ENCODE peak calls at places on chromosomes 5 and 9, in nine cellular contexts. G, A, U, T, K, Z, E, F and O are unnamed samples.

GRCh38 chr5:7897014-7897600 is 28.2 kb downstream of the MTRR start:
- DNase-seq in F (no peak), E (peak), G (peak), Z (no peak), K (peak), A (peak), U (no peak), T (peak), O (peak)

GRCh38 chr9:85610074-85610855 is 131.5 kb downstream of the AGTPBP1 start:
- DNase-seq in Z (no peak), T (peak), U (no peak), E (peak), K (peak), A (no peak), F (peak), G (peak), O (peak)

GRCh38 chr5:93209476-93209875 is 371.5 kb downstream of the NR2F1-AS1 start:
- DNase-seq in K (no peak), G (no peak), Z (no peak), F (no peak), E (no peak), A (no peak), T (no peak), U (no peak), O (no peak)

GRCh38 chr9:136052991-136053756 is 41.9 kb downstream of the NACC2 start:
- DNase-seq in K (no peak), T (peak), F (no peak), U (no peak), G (peak), A (no peak), E (no peak), Z (peak), O (no peak)

GRCh38 chr9:4887556-4887955 is 94.8 kb downstream of the RCL1 start:
- DNase-seq in F (no peak), K (no peak), T (no peak), U (no peak), A (no peak), G (no peak), Z (no peak), E (no peak), O (no peak)

GRCh38 chr5:41852293-41852692 is 17.9 kb downstream of the OXCT1 start:
- DNase-seq in A (no peak), F (no peak), K (no peak), E (no peak), T (no peak), U (no peak), Z (no peak), G (no peak), O (no peak)

GRCh38 chr5:81787843-81788242 is 36.9 kb upstream of the SSBP2 start:
- DNase-seq in T (no peak), G (no peak), Z (peak), F (peak), E (no peak), K (no peak), A (no peak), U (no peak), O (peak)

GRCh38 chr5:72378636-72379289 is 58.6 kb downstream of the PTCD2 start:
- DNase-seq in Z (no peak), A (no peak), K (peak), F (no peak), T (peak), E (no peak), G (no peak), U (no peak), O (no peak)

GRCh38 chr9:124452841-124453585 is 2.8 kb downstream of the ADGRD2 start:
- DNase-seq in T (no peak), F (no peak), Z (no peak), E (no peak), K (no peak), G (no peak), U (no peak), A (no peak), O (no peak)

GRCh38 chr9:126326228-126327015 is at the start of gene MVB12B:
- DNase-seq in G (peak), T (peak), E (peak), U (peak), Z (no peak), A (peak), F (no peak), K (peak), O (no peak)

GRCh38 chr5:9515451-9515850 is 30.4 kb downstream of the SEMA5A start:
- DNase-seq in U (no peak), F (no peak), G (no peak), Z (no peak), E (no peak), T (no peak), K (no peak), A (no peak), O (no peak)

GRCh38 chr9:82535432-82535998 is 527.4 kb downstream of the RASEF start:
- DNase-seq in A (no peak), U (no peak), K (no peak), G (no peak), T (no peak), E (no peak), F (no peak), Z (no peak), O (no peak)

GRCh38 chr5:151647320-151647861 is 39.3 kb downstream of the SPARC start:
- DNase-seq in T (no peak), K (no peak), A (no peak), G (no peak), Z (no peak), F (no peak), E (no peak), U (no peak), O (no peak)

GRCh38 chr5:1316588-1316902 is 21.7 kb upstream of the TERT start:
- DNase-seq in E (no peak), T (peak), G (no peak), A (no peak), K (no peak), F (no peak), U (no peak), Z (no peak), O (no peak)